ENCODE peak calls at places on chromosome 10, in four cellular contexts. One of them, this sample, is unnamed.

GRCh38 chr10:122864901-122865300 is 14.5 kb downstream of the FAM24B start:
- DNase-seq in lower leg skin: no peak
- DNase-seq in DND-41: no peak
- DNase-seq in GM12865: no peak
- DNase-seq in this sample: no peak

GRCh38 chr10:30111340-30111980 is 52.1 kb upstream of the JCAD start:
- DNase-seq in lower leg skin: no peak
- DNase-seq in DND-41: no peak
- DNase-seq in GM12865: no peak
- DNase-seq in this sample: no peak

GRCh38 chr10:102633282-102633681 is 11.0 kb upstream of the TRIM8 start:
- DNase-seq in lower leg skin: no peak
- DNase-seq in DND-41: no peak
- DNase-seq in GM12865: no peak
- DNase-seq in this sample: no peak

GRCh38 chr10:84545651-84546050 is 217.3 kb downstream of the CCSER2 start:
- DNase-seq in lower leg skin: no peak
- DNase-seq in DND-41: no peak
- DNase-seq in GM12865: no peak
- DNase-seq in this sample: no peak

GRCh38 chr10:33005322-33006282 is 47.6 kb upstream of the ITGB1 start:
- DNase-seq in lower leg skin: peak
- DNase-seq in DND-41: no peak
- DNase-seq in GM12865: peak
- DNase-seq in this sample: no peak

GRCh38 chr10:11555556-11555955 is 55.9 kb downstream of the USP6NL start:
- DNase-seq in lower leg skin: no peak
- DNase-seq in DND-41: no peak
- DNase-seq in GM12865: peak
- DNase-seq in this sample: no peak

GRCh38 chr10:70758757-70759514 is 26.2 kb downstream of the TBATA start:
- DNase-seq in lower leg skin: peak
- DNase-seq in DND-41: peak
- DNase-seq in GM12865: peak
- DNase-seq in this sample: peak

GRCh38 chr10:117164878-117165556 is 26.9 kb upstream of the VAX1 start:
- DNase-seq in lower leg skin: no peak
- DNase-seq in DND-41: no peak
- DNase-seq in GM12865: no peak
- DNase-seq in this sample: no peak

GRCh38 chr10:24821986-24822385 is 98.3 kb upstream of the ARHGAP21 start:
- DNase-seq in lower leg skin: peak
- DNase-seq in DND-41: no peak
- DNase-seq in GM12865: no peak
- DNase-seq in this sample: no peak

GRCh38 chr10:29443745-29444523 is 155.1 kb downstream of the LYZL1 start:
- DNase-seq in lower leg skin: no peak
- DNase-seq in DND-41: peak
- DNase-seq in GM12865: peak
- DNase-seq in this sample: no peak

GRCh38 chr10:28367865-28368541 is 65.1 kb upstream of the MPP7 start:
- DNase-seq in lower leg skin: peak
- DNase-seq in DND-41: peak
- DNase-seq in GM12865: peak
- DNase-seq in this sample: peak

GRCh38 chr10:78267070-78267469 is 233.4 kb downstream of the RPS24 start:
- DNase-seq in lower leg skin: no peak
- DNase-seq in DND-41: no peak
- DNase-seq in GM12865: no peak
- DNase-seq in this sample: no peak

GRCh38 chr10:14653271-14654161 is 121.2 kb downstream of the FAM107B start:
- DNase-seq in lower leg skin: no peak
- DNase-seq in DND-41: no peak
- DNase-seq in GM12865: peak
- DNase-seq in this sample: no peak

DNA sequence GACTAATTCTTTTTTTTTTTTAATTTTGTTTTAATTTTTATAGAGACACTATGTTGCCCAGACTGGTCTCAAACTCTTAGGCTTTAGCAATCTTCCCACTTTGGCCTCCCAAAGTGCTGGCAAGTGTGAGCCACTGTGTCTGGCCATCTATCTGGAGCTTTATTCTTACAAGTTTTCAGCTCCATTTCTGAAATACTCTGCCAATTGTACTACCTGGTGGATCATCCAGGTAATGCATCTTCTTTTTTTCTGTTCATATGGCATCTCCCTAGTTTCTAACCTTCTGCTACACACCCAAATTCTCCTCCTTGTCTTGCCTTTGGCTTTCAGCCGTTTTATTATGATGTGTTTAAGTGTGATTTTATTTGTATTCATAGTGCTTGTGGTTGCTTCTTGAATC is 40.2 kb downstream of the ZNF365 start:
- DNase-seq in lower leg skin: no peak
- DNase-seq in DND-41: no peak
- DNase-seq in GM12865: no peak
- DNase-seq in this sample: no peak
- TF ChIP-seq CTCF in lower leg skin: no peak
- TF ChIP-seq CTCF in DND-41: no peak
- TF ChIP-seq CTCF in GM12865: no peak
- TF ChIP-seq CTCF in this sample: no peak

GRCh38 chr10:73769396-73769795 is 12.5 kb upstream of the CHCHD1 start:
- DNase-seq in lower leg skin: no peak
- DNase-seq in DND-41: no peak
- DNase-seq in GM12865: no peak
- DNase-seq in this sample: no peak

GRCh38 chr10:73773152-73773879 is 8.5 kb upstream of the CHCHD1 start:
- DNase-seq in lower leg skin: no peak
- DNase-seq in DND-41: no peak
- DNase-seq in GM12865: no peak
- DNase-seq in this sample: no peak

GRCh38 chr10:73771722-73772279 is 10.0 kb upstream of the CHCHD1 start:
- DNase-seq in lower leg skin: no peak
- DNase-seq in DND-41: no peak
- DNase-seq in GM12865: peak
- DNase-seq in this sample: no peak

GRCh38 chr10:73772280-73773151 is 9.3 kb upstream of the CHCHD1 start:
- DNase-seq in lower leg skin: peak
- DNase-seq in DND-41: peak
- DNase-seq in GM12865: peak
- DNase-seq in this sample: peak

DNA sequence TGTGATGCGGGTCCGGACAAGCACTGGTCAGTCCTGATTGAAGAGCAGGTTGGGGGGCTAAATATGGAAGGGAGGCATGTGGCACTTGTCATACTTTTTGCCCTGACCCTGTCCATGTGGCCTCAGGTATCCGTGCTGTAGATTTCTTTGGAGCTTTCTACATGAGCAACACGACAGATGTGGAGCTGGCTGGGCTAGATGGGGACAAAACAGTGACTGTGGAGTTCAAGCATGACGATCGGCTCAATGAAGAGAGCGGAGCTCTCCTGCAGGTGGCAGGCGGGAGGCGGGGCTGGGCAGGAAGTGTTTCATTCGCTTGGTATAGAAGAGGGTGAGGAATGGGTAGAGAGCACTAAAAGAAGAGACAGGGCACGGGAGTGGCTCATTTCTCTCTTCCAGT is 13.0 kb upstream of the CHCHD1 start:
- DNase-seq in lower leg skin: no peak
- DNase-seq in DND-41: no peak
- DNase-seq in GM12865: peak
- DNase-seq in this sample: no peak
- H3K4me3 ChIP-seq in lower leg skin: no peak
- H3K4me3 ChIP-seq in DND-41: no peak
- H3K4me3 ChIP-seq in GM12865: no peak
- H3K4me3 ChIP-seq in this sample: no peak

GRCh38 chr10:46787321-46787615 is 124.0 kb upstream of the PTPN20 start:
- DNase-seq in lower leg skin: peak
- DNase-seq in DND-41: peak
- DNase-seq in GM12865: peak
- DNase-seq in this sample: no peak
- TF ChIP-seq CTCF in lower leg skin: no peak
- TF ChIP-seq CTCF in DND-41: peak
- TF ChIP-seq CTCF in GM12865: no peak
- TF ChIP-seq CTCF in this sample: no peak

GRCh38 chr10:86952106-86952505 is 5.3 kb downstream of the MMRN2 start:
- DNase-seq in lower leg skin: no peak
- DNase-seq in DND-41: no peak
- DNase-seq in GM12865: no peak
- DNase-seq in this sample: no peak
- H3K4me3 ChIP-seq in lower leg skin: no peak
- H3K4me3 ChIP-seq in DND-41: no peak
- H3K4me3 ChIP-seq in GM12865: no peak
- H3K4me3 ChIP-seq in this sample: no peak

DNA sequence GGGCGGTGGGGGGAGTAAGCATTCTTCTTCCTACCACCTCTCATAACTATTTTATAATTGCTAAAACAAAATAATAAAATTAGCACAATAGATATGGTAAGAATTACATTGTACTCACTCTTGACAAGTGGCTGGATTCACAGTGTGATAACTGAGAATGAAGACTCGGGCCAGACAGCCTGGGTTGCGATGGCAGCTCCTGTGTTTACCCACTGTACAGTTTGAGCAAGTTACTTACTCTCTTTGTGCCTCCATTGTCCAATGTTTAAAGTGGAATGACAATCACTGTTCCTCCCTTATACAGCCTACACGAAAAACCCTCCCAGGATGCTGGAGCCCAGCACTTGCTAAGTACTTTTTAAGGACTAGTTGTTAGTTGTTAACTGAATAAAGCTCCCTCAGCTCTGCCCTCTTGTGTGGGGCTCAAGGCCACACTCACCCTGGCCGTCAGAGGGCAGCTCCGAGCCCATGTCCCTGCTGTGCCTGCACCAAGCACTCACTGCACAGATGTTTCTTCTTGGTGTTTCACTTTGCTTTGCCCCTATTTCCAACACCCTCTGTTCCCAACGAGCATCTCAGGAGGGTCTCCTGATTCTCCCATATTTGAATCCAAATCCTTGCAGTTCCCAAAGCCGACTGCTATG is 56.4 kb upstream of the NPS start:
- DNase-seq in lower leg skin: no peak
- DNase-seq in DND-41: no peak
- DNase-seq in GM12865: no peak
- DNase-seq in this sample: no peak
- TF ChIP-seq CTCF in lower leg skin: no peak
- TF ChIP-seq CTCF in DND-41: no peak
- TF ChIP-seq CTCF in GM12865: no peak
- TF ChIP-seq CTCF in this sample: no peak

GRCh38 chr10:69086131-69086530 is 1.8 kb upstream of the SRGN start:
- DNase-seq in lower leg skin: no peak
- DNase-seq in DND-41: no peak
- DNase-seq in GM12865: no peak
- DNase-seq in this sample: no peak
- H3K4me3 ChIP-seq in lower leg skin: no peak
- H3K4me3 ChIP-seq in DND-41: no peak
- H3K4me3 ChIP-seq in GM12865: peak
- H3K4me3 ChIP-seq in this sample: no peak

This sample was measured in GM12864.